ENCODE peak calls at places on chromosomes 16 and 17, in four cellular contexts. X, E, T and W are unnamed samples.

GRCh38 chr17:1259910-1260389 is 10.3 kb upstream of the BHLHA9 start:
- DNase-seq in X (no peak), E (no peak), T (no peak), W (no peak)

GRCh38 chr17:48915459-48916282 is 7.5 kb downstream of the UBE2Z start:
- DNase-seq in X (no peak), E (no peak), T (no peak), W (no peak)

GRCh38 chr16:55809386-55809785 is 23.5 kb downstream of the CES1 start:
- DNase-seq in X (no peak), E (no peak), T (no peak), W (no peak)

GRCh38 chr16:67092227-67092626 is 17.5 kb upstream of the PHAF1 start:
- DNase-seq in X (no peak), E (no peak), T (no peak), W (no peak)

GRCh38 chr16:24721830-24722238 is 7.6 kb upstream of the TNRC6A start:
- DNase-seq in X (no peak), E (no peak), T (no peak), W (no peak)

GRCh38 chr16:30368122-30368791 is 2.0 kb downstream of the TBC1D10B start:
- DNase-seq in X (no peak), E (no peak), T (peak), W (no peak)

GRCh38 chr17:8577868-8578267 is 52.7 kb downstream of the MYH10 start:
- DNase-seq in X (no peak), E (no peak), T (no peak), W (no peak)

GRCh38 chr17:49216953-49217650 is 6.6 kb downstream of the ABI3 start:
- DNase-seq in X (peak), E (no peak), T (peak), W (peak)

GRCh38 chr16:1770328-1771071 is 843 bp downstream of the NME3 start:
- DNase-seq in X (peak), E (no peak), T (peak), W (peak)

GRCh38 chr16:69555437-69555836 is 10.3 kb upstream of the NFAT5 start:
- DNase-seq in X (no peak), E (no peak), T (no peak), W (no peak)

GRCh38 chr17:67043283-67043682 is 1.1 kb upstream of the CACNG1 start:
- DNase-seq in X (no peak), E (no peak), T (no peak), W (no peak)

GRCh38 chr17:81471804-81472456 is 40.7 kb downstream of the ACTG1 start:
- DNase-seq in X (peak), E (no peak), T (peak), W (no peak)

GRCh38 chr17:67281053-67281452 is 36.1 kb upstream of the HELZ start:
- DNase-seq in X (no peak), E (no peak), T (no peak), W (no peak)

GRCh38 chr16:8774208-8774607 is 23.2 kb downstream of the TMEM186 start:
- DNase-seq in X (no peak), E (no peak), T (no peak), W (no peak)

GRCh38 chr17:81020767-81021497 is 14.0 kb upstream of the BAIAP2 start:
- DNase-seq in X (peak), E (no peak), T (peak), W (peak)

GRCh38 chr16:67055712-67056487 is 27.0 kb downstream of the CBFB start:
- DNase-seq in X (no peak), E (no peak), T (no peak), W (no peak)